ENCODE peak calls at places on chromosomes 6 and 20, in five cellular contexts. One of them, this sample, is unnamed. For H3K4me1 and H3K36me3, the result is how much of the 10 kb centered on the place peaks cover.

GRCh38 chr6:128069180-128069579 is 168.3 kb upstream of the THEMIS start:
- DNase-seq in CD8-positive, alpha-beta T cell: no peak
- DNase-seq in neuronal stem cell: no peak
- DNase-seq in Peyer's patch: no peak
- DNase-seq in pancreas: no peak
- DNase-seq in this sample: no peak

GRCh38 chr20:7090001-7090400 is 322.5 kb downstream of the BMP2 start:
- DNase-seq in CD8-positive, alpha-beta T cell: no peak
- DNase-seq in neuronal stem cell: no peak
- DNase-seq in Peyer's patch: no peak
- DNase-seq in pancreas: no peak
- DNase-seq in this sample: no peak

GRCh38 chr6:153215242-153215641 is 84.2 kb upstream of the RGS17 start:
- DNase-seq in CD8-positive, alpha-beta T cell: no peak
- DNase-seq in neuronal stem cell: no peak
- DNase-seq in Peyer's patch: no peak
- DNase-seq in pancreas: no peak
- DNase-seq in this sample: no peak

GRCh38 chr20:61271273-61272221 is 19.5 kb downstream of the CDH4 start:
- DNase-seq in CD8-positive, alpha-beta T cell: no peak
- DNase-seq in neuronal stem cell: no peak
- DNase-seq in Peyer's patch: no peak
- DNase-seq in pancreas: no peak
- DNase-seq in this sample: no peak

GRCh38 chr6:124964764-124965105 is 2.5 kb downstream of the RNF217 start:
- DNase-seq in CD8-positive, alpha-beta T cell: no peak
- DNase-seq in neuronal stem cell: no peak
- DNase-seq in Peyer's patch: no peak
- DNase-seq in pancreas: no peak
- DNase-seq in this sample: no peak

GRCh38 chr6:105034470-105034869 is 77.6 kb downstream of the LIN28B start:
- DNase-seq in CD8-positive, alpha-beta T cell: no peak
- DNase-seq in neuronal stem cell: no peak
- DNase-seq in Peyer's patch: no peak
- DNase-seq in pancreas: no peak
- DNase-seq in this sample: no peak

GRCh38 chr6:161694995-161695394 is 421.1 kb upstream of the AGPAT4 start:
- DNase-seq in CD8-positive, alpha-beta T cell: no peak
- DNase-seq in neuronal stem cell: no peak
- DNase-seq in Peyer's patch: no peak
- DNase-seq in pancreas: no peak
- DNase-seq in this sample: peak

GRCh38 chr6:110629153-110629552 is 152.7 kb upstream of the SLC22A16 start:
- DNase-seq in CD8-positive, alpha-beta T cell: no peak
- DNase-seq in neuronal stem cell: no peak
- DNase-seq in Peyer's patch: no peak
- DNase-seq in pancreas: no peak
- DNase-seq in this sample: no peak

GRCh38 chr6:169101981-169102380 is 151.7 kb downstream of the THBS2 start:
- DNase-seq in CD8-positive, alpha-beta T cell: no peak
- DNase-seq in neuronal stem cell: no peak
- DNase-seq in Peyer's patch: no peak
- DNase-seq in pancreas: no peak
- DNase-seq in this sample: no peak

GRCh38 chr6:105510746-105511145 is 107.9 kb upstream of the PREP start:
- DNase-seq in CD8-positive, alpha-beta T cell: no peak
- DNase-seq in neuronal stem cell: no peak
- DNase-seq in Peyer's patch: no peak
- DNase-seq in pancreas: no peak
- DNase-seq in this sample: no peak

GRCh38 chr6:13355043-13355945 is 27.0 kb upstream of the TBC1D7 start:
- DNase-seq in CD8-positive, alpha-beta T cell: peak
- DNase-seq in neuronal stem cell: no peak
- DNase-seq in Peyer's patch: peak
- DNase-seq in pancreas: no peak
- DNase-seq in this sample: no peak

GRCh38 chr6:166589786-166590574 is 3.5 kb upstream of the RAMACL start:
- DNase-seq in CD8-positive, alpha-beta T cell: no peak
- DNase-seq in neuronal stem cell: no peak
- DNase-seq in Peyer's patch: no peak
- DNase-seq in pancreas: no peak
- DNase-seq in this sample: no peak
- H3K4me1 ChIP-seq in CD8-positive, alpha-beta T cell: under half
- H3K4me1 ChIP-seq in neuronal stem cell: under half
- H3K4me1 ChIP-seq in Peyer's patch: under half
- H3K4me1 ChIP-seq in pancreas: under half
- H3K4me1 ChIP-seq in this sample: under half

GRCh38 chr20:22692119-22692475 is 107.7 kb upstream of the FOXA2 start:
- DNase-seq in CD8-positive, alpha-beta T cell: no peak
- DNase-seq in neuronal stem cell: no peak
- DNase-seq in Peyer's patch: no peak
- DNase-seq in pancreas: no peak
- DNase-seq in this sample: no peak
- H3K4me3 ChIP-seq in CD8-positive, alpha-beta T cell: no peak
- H3K4me3 ChIP-seq in neuronal stem cell: no peak
- H3K4me3 ChIP-seq in Peyer's patch: no peak
- H3K4me3 ChIP-seq in pancreas: no peak
- H3K4me3 ChIP-seq in this sample: no peak

GRCh38 chr6:157911786-157912185 is 69.9 kb upstream of the SYNJ2 start:
- DNase-seq in CD8-positive, alpha-beta T cell: no peak
- DNase-seq in neuronal stem cell: no peak
- DNase-seq in Peyer's patch: no peak
- DNase-seq in pancreas: no peak
- DNase-seq in this sample: no peak
- H3K36me3 ChIP-seq in CD8-positive, alpha-beta T cell: under half
- H3K36me3 ChIP-seq in neuronal stem cell: half or more
- H3K36me3 ChIP-seq in Peyer's patch: half or more
- H3K36me3 ChIP-seq in pancreas: under half
- H3K36me3 ChIP-seq in this sample: under half

GRCh38 chr6:163726037-163726695 is 311.6 kb downstream of the QKI start:
- DNase-seq in CD8-positive, alpha-beta T cell: no peak
- DNase-seq in neuronal stem cell: no peak
- DNase-seq in Peyer's patch: no peak
- DNase-seq in pancreas: no peak
- DNase-seq in this sample: no peak
- H3K4me1 ChIP-seq in CD8-positive, alpha-beta T cell: under half
- H3K4me1 ChIP-seq in neuronal stem cell: under half
- H3K4me1 ChIP-seq in Peyer's patch: under half
- H3K4me1 ChIP-seq in pancreas: under half
- H3K4me1 ChIP-seq in this sample: under half

DNA sequence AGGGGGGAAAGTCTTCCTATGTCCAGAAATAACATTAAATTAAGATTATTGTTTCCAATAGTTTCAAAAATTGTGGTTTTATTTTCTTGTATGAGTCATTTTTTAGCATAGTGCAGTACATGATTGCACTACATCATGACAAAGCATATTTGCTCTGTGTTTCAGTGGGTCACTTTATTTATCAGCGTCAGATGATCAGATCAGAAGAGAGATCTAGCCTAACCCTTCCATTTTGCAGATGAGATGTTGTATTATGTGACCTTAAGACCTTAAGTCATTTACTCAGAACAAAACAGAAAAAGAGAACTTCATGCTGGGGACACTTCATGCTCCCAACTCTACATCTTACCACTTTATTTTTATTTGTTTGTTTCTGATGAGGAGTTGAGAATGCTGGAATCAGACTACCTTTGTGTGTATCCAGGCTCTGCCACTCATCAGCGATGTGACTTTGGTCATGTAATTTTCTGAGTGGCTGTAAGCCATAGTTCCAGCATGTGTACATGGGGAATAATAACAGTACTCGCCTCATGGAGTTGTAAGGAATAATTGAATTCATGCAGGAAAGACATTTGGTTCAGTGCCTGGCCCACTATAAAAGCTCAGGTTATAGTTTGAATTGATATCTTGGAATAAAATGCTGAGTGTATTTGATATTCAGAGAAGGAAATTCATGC is 13.5 kb downstream of the EYA4 start:
- DNase-seq in CD8-positive, alpha-beta T cell: no peak
- DNase-seq in neuronal stem cell: no peak
- DNase-seq in Peyer's patch: no peak
- DNase-seq in pancreas: no peak
- DNase-seq in this sample: no peak
- H3K4me3 ChIP-seq in CD8-positive, alpha-beta T cell: no peak
- H3K4me3 ChIP-seq in neuronal stem cell: no peak
- H3K4me3 ChIP-seq in Peyer's patch: no peak
- H3K4me3 ChIP-seq in pancreas: no peak
- H3K4me3 ChIP-seq in this sample: no peak

This sample was measured in CD4-positive, CD25-positive, alpha-beta regulatory T cell.